ENCODE peak calls at places on chromosomes 11 and 22, in seven cellular contexts. One of them, this sample, is unnamed.

GRCh38 chr11:28505216-28505615 is 397.0 kb downstream of the METTL15 start:
- DNase-seq in heart right ventricle: no peak
- DNase-seq in IMR-90: no peak
- DNase-seq in GM12865: no peak
- DNase-seq in right lobe of liver: no peak
- DNase-seq in HFF-Myc: no peak
- DNase-seq in SK-N-SH: no peak
- DNase-seq in this sample: no peak

GRCh38 chr11:116073854-116074837 is 569.9 kb upstream of the CADM1 start:
- DNase-seq in IMR-90: no peak
- DNase-seq in HFF-Myc: no peak
- DNase-seq in SK-N-SH: no peak
- DNase-seq in heart right ventricle: peak
- DNase-seq in GM12865: peak
- DNase-seq in right lobe of liver: no peak
- DNase-seq in this sample: peak

GRCh38 chr11:134736251-134737072 is 324.4 kb upstream of the B3GAT1 start:
- DNase-seq in HFF-Myc: no peak
- DNase-seq in SK-N-SH: no peak
- DNase-seq in IMR-90: no peak
- DNase-seq in heart right ventricle: no peak
- DNase-seq in right lobe of liver: no peak
- DNase-seq in GM12865: no peak
- DNase-seq in this sample: no peak

GRCh38 chr11:62104816-62105610 is 18.8 kb upstream of the INCENP start:
- DNase-seq in right lobe of liver: no peak
- DNase-seq in IMR-90: peak
- DNase-seq in heart right ventricle: peak
- DNase-seq in HFF-Myc: no peak
- DNase-seq in SK-N-SH: no peak
- DNase-seq in GM12865: no peak
- DNase-seq in this sample: no peak

GRCh38 chr11:47272706-47273105 is 2.8 kb downstream of the MADD start:
- DNase-seq in right lobe of liver: no peak
- DNase-seq in SK-N-SH: no peak
- DNase-seq in heart right ventricle: no peak
- DNase-seq in IMR-90: peak
- DNase-seq in GM12865: peak
- DNase-seq in HFF-Myc: no peak
- DNase-seq in this sample: no peak

GRCh38 chr11:72014761-72015320 is 16.1 kb downstream of the IL18BP start:
- DNase-seq in heart right ventricle: no peak
- DNase-seq in right lobe of liver: no peak
- DNase-seq in GM12865: no peak
- DNase-seq in SK-N-SH: no peak
- DNase-seq in IMR-90: no peak
- DNase-seq in HFF-Myc: no peak
- DNase-seq in this sample: no peak

GRCh38 chr11:91495837-91496236 is 728.8 kb upstream of the FAT3 start:
- DNase-seq in HFF-Myc: no peak
- DNase-seq in right lobe of liver: no peak
- DNase-seq in heart right ventricle: no peak
- DNase-seq in SK-N-SH: no peak
- DNase-seq in IMR-90: no peak
- DNase-seq in GM12865: no peak
- DNase-seq in this sample: no peak

GRCh38 chr11:123100378-123101085 is 38.6 kb upstream of the HSPA8 start:
- DNase-seq in IMR-90: no peak
- DNase-seq in right lobe of liver: no peak
- DNase-seq in SK-N-SH: no peak
- DNase-seq in HFF-Myc: no peak
- DNase-seq in heart right ventricle: peak
- DNase-seq in GM12865: no peak
- DNase-seq in this sample: no peak

GRCh38 chr11:128098840-128099239 is 488.5 kb downstream of the ETS1 start:
- DNase-seq in HFF-Myc: no peak
- DNase-seq in SK-N-SH: no peak
- DNase-seq in IMR-90: no peak
- DNase-seq in GM12865: no peak
- DNase-seq in heart right ventricle: no peak
- DNase-seq in right lobe of liver: no peak
- DNase-seq in this sample: no peak

GRCh38 chr11:97764605-97765004 is 1256.1 kb upstream of the CNTN5 start:
- DNase-seq in GM12865: no peak
- DNase-seq in right lobe of liver: no peak
- DNase-seq in SK-N-SH: no peak
- DNase-seq in heart right ventricle: no peak
- DNase-seq in IMR-90: no peak
- DNase-seq in HFF-Myc: no peak
- DNase-seq in this sample: no peak

GRCh38 chr11:31870609-31871309 is 59.6 kb upstream of the PAX6 start:
- DNase-seq in HFF-Myc: no peak
- DNase-seq in right lobe of liver: peak
- DNase-seq in SK-N-SH: peak
- DNase-seq in heart right ventricle: peak
- DNase-seq in IMR-90: peak
- DNase-seq in GM12865: peak
- DNase-seq in this sample: no peak

GRCh38 chr11:6569706-6570105 is 33.7 kb downstream of the RRP8 start:
- DNase-seq in heart right ventricle: no peak
- DNase-seq in IMR-90: no peak
- DNase-seq in GM12865: no peak
- DNase-seq in SK-N-SH: no peak
- DNase-seq in HFF-Myc: no peak
- DNase-seq in right lobe of liver: no peak
- DNase-seq in this sample: no peak

GRCh38 chr11:12079726-12080556 is 30.4 kb upstream of the MICAL2 start:
- DNase-seq in IMR-90: peak
- DNase-seq in HFF-Myc: peak
- DNase-seq in right lobe of liver: no peak
- DNase-seq in GM12865: no peak
- DNase-seq in SK-N-SH: no peak
- DNase-seq in heart right ventricle: peak
- DNase-seq in this sample: no peak

GRCh38 chr11:61711037-61711436 is 30.8 kb downstream of the DAGLA start:
- DNase-seq in right lobe of liver: no peak
- DNase-seq in heart right ventricle: no peak
- DNase-seq in IMR-90: no peak
- DNase-seq in GM12865: no peak
- DNase-seq in HFF-Myc: no peak
- DNase-seq in SK-N-SH: no peak
- DNase-seq in this sample: no peak

GRCh38 chr11:12606597-12606996 is 67.6 kb upstream of the TEAD1 start:
- DNase-seq in heart right ventricle: no peak
- DNase-seq in SK-N-SH: no peak
- DNase-seq in GM12865: no peak
- DNase-seq in IMR-90: peak
- DNase-seq in right lobe of liver: no peak
- DNase-seq in HFF-Myc: peak
- DNase-seq in this sample: no peak

GRCh38 chr11:15800121-15800800 is 556.1 kb downstream of the SOX6 start:
- DNase-seq in GM12865: peak
- DNase-seq in IMR-90: peak
- DNase-seq in right lobe of liver: no peak
- DNase-seq in SK-N-SH: no peak
- DNase-seq in heart right ventricle: peak
- DNase-seq in HFF-Myc: no peak
- DNase-seq in this sample: no peak

GRCh38 chr22:23306926-23307325 is 126.6 kb downstream of the BCR start:
- DNase-seq in GM12865: no peak
- DNase-seq in right lobe of liver: no peak
- DNase-seq in IMR-90: no peak
- DNase-seq in heart right ventricle: no peak
- DNase-seq in HFF-Myc: no peak
- DNase-seq in SK-N-SH: no peak
- DNase-seq in this sample: no peak

GRCh38 chr11:65662802-65663633 is at the start of gene RELA:
- DNase-seq in right lobe of liver: peak
- DNase-seq in SK-N-SH: peak
- DNase-seq in IMR-90: peak
- DNase-seq in GM12865: peak
- DNase-seq in HFF-Myc: peak
- DNase-seq in heart right ventricle: peak
- DNase-seq in this sample: peak

GRCh38 chr22:17773606-17774205 is 563 bp downstream of the BID start:
- DNase-seq in right lobe of liver: peak
- DNase-seq in HFF-Myc: no peak
- DNase-seq in IMR-90: peak
- DNase-seq in SK-N-SH: peak
- DNase-seq in GM12865: peak
- DNase-seq in heart right ventricle: no peak
- DNase-seq in this sample: no peak

GRCh38 chr11:9580894-9581293 is 7.4 kb downstream of the WEE1 start:
- DNase-seq in GM12865: no peak
- DNase-seq in IMR-90: no peak
- DNase-seq in SK-N-SH: no peak
- DNase-seq in HFF-Myc: no peak
- DNase-seq in right lobe of liver: no peak
- DNase-seq in heart right ventricle: no peak
- DNase-seq in this sample: no peak

GRCh38 chr11:108239076-108239475 is 16.2 kb downstream of the ATM start:
- DNase-seq in HFF-Myc: no peak
- DNase-seq in SK-N-SH: no peak
- DNase-seq in GM12865: no peak
- DNase-seq in right lobe of liver: no peak
- DNase-seq in IMR-90: no peak
- DNase-seq in heart right ventricle: no peak
- DNase-seq in this sample: no peak

GRCh38 chr11:94604496-94604895 is 37.3 kb downstream of the PIWIL4 start:
- DNase-seq in IMR-90: peak
- DNase-seq in SK-N-SH: no peak
- DNase-seq in right lobe of liver: no peak
- DNase-seq in HFF-Myc: no peak
- DNase-seq in GM12865: no peak
- DNase-seq in heart right ventricle: no peak
- DNase-seq in this sample: no peak

DNA sequence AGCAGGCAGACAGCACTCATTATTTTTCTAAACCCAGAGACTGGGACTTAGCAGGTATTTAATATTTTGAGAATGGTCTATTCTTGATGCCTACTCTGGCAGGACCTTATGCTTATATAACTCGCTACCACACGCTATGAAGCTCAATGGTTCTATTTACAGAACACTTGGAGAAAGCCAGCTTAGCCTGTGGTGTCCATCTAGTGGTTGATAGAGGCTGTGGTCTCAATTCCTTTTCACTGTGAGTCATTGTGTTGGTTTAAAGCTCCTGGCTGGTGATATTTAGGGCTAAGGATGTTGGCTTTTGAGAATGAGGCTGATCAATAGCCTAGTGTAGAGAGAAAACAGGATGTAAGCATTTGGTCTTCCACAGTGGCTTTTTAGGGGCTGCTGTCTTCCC is 206.4 kb downstream of the DBX1 start:
- DNase-seq in IMR-90: peak
- DNase-seq in GM12865: no peak
- DNase-seq in right lobe of liver: no peak
- DNase-seq in heart right ventricle: peak
- DNase-seq in SK-N-SH: no peak
- DNase-seq in HFF-Myc: no peak
- DNase-seq in this sample: no peak
- TF ChIP-seq CTCF in IMR-90: peak
- TF ChIP-seq CTCF in GM12865: no peak
- TF ChIP-seq CTCF in right lobe of liver: peak
- TF ChIP-seq CTCF in heart right ventricle: peak
- TF ChIP-seq CTCF in SK-N-SH: peak
- TF ChIP-seq CTCF in HFF-Myc: peak
- TF ChIP-seq CTCF in this sample: no peak

DNA sequence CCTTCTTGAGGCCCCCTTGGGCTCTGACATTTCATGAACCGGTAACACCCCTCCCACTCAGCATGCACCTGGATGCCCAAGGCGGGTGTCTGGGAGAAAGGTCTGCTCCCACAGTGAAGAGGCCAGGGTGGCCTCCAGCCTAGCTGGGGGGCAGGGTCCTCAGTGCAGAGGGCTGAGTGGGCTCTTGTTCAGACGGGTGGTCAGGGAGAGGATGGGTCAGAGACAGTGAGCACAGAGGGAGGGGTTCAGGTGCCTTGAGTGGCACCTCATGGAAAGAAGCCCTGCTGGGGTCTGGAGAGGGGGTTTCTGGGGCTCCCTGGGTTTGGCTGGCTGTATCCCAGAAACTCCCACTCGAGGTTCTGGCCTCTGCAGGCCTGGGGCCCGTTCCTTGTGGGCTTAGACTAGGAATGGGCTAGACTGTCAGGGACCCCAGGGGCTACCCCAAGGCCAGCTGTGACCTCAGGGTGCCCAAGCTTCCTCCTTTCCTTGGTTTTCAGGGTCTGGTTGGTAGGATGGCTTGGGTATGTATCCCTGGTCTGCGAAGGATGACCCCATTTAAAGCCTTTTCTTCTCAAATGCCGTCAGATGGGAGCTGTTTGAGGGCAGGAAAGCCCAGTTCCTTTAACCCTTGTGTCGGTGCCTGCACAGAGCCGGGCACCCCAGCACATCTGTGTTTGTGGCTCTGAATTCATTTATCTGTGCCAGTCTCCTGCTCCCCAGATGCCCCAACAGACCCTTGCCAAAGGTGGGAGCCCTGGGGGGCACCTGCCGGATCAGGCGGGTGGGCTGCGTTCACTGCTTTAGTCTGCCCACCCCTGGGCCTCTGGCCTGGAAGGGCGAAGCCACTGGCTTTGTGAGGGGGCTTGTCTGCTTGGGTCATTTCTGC is 1.3 kb downstream of the SYNGR1 start:
- DNase-seq in right lobe of liver: no peak
- DNase-seq in IMR-90: no peak
- DNase-seq in GM12865: no peak
- DNase-seq in SK-N-SH: no peak
- DNase-seq in HFF-Myc: no peak
- DNase-seq in heart right ventricle: no peak
- DNase-seq in this sample: no peak
- H3K4me3 ChIP-seq in right lobe of liver: no peak
- H3K4me3 ChIP-seq in IMR-90: peak
- H3K4me3 ChIP-seq in GM12865: no peak
- H3K4me3 ChIP-seq in SK-N-SH: peak
- H3K4me3 ChIP-seq in HFF-Myc: peak
- H3K4me3 ChIP-seq in heart right ventricle: peak
- H3K4me3 ChIP-seq in this sample: no peak

GRCh38 chr11:68076371-68077042 is 37.7 kb downstream of the TCIRG1 start:
- DNase-seq in GM12865: peak
- DNase-seq in IMR-90: no peak
- DNase-seq in right lobe of liver: no peak
- DNase-seq in heart right ventricle: no peak
- DNase-seq in HFF-Myc: no peak
- DNase-seq in SK-N-SH: peak
- DNase-seq in this sample: no peak
- TF ChIP-seq CTCF in GM12865: no peak
- TF ChIP-seq CTCF in IMR-90: peak
- TF ChIP-seq CTCF in right lobe of liver: no peak
- TF ChIP-seq CTCF in heart right ventricle: peak
- TF ChIP-seq CTCF in HFF-Myc: peak
- TF ChIP-seq CTCF in SK-N-SH: no peak
- TF ChIP-seq CTCF in this sample: peak

GRCh38 chr11:3865388-3866193 is 10.1 kb downstream of the STIM1 start:
- DNase-seq in SK-N-SH: no peak
- DNase-seq in IMR-90: peak
- DNase-seq in right lobe of liver: no peak
- DNase-seq in GM12865: peak
- DNase-seq in HFF-Myc: no peak
- DNase-seq in heart right ventricle: peak
- DNase-seq in this sample: peak
- H3K4me3 ChIP-seq in SK-N-SH: no peak
- H3K4me3 ChIP-seq in IMR-90: no peak
- H3K4me3 ChIP-seq in right lobe of liver: no peak
- H3K4me3 ChIP-seq in GM12865: peak
- H3K4me3 ChIP-seq in HFF-Myc: no peak
- H3K4me3 ChIP-seq in heart right ventricle: no peak
- H3K4me3 ChIP-seq in this sample: no peak

This sample was measured in GM12864.